ENCODE peak calls at places on chromosomes 6 and 20, in six cellular contexts. L is psoas muscle, A is AG04450, F is RWPE1, C is cardiac muscle cell, V is GM06990. P is an unnamed sample.

GRCh38 chr6:89970072-89970471 is 75.8 kb downstream of the GJA10 start:
- DNase-seq in L (no peak), A (no peak), F (no peak), C (no peak), V (no peak), P (no peak)

GRCh38 chr20:50380697-50381040 is 129.5 kb upstream of the PTPN1 start:
- DNase-seq in L (no peak), A (no peak), F (no peak), C (no peak), V (no peak), P (no peak)

GRCh38 chr6:25263602-25264001 is 15.6 kb upstream of the CARMIL1 start:
- DNase-seq in L (no peak), A (no peak), F (peak), C (no peak), V (no peak), P (peak)

GRCh38 chr20:32205502-32206382 is 1.8 kb downstream of the PLAGL2 start:
- DNase-seq in L (no peak), A (no peak), F (no peak), C (peak), V (no peak), P (no peak)

GRCh38 chr6:61887425-61887824 is 398.6 kb downstream of the KHDRBS2 start:
- DNase-seq in L (no peak), A (no peak), F (no peak), C (peak), V (no peak), P (no peak)

GRCh38 chr6:27791182-27791939 is 120.8 kb downstream of the OR2B2 start:
- DNase-seq in L (peak), A (no peak), F (peak), C (peak), V (peak), P (peak)

GRCh38 chr6:36130672-36131516 is 581 bp downstream of the MAPK13 start:
- DNase-seq in L (peak), A (no peak), F (peak), C (no peak), V (peak), P (no peak)

GRCh38 chr6:16572943-16573342 is 188.3 kb downstream of the ATXN1 start:
- DNase-seq in L (no peak), A (no peak), F (no peak), C (no peak), V (no peak), P (no peak)

GRCh38 chr6:42084889-42085288 is 34.6 kb downstream of the TAF8 start:
- DNase-seq in L (no peak), A (no peak), F (no peak), C (no peak), V (no peak), P (no peak)

GRCh38 chr6:168207421-168208175 is 112.0 kb downstream of the DACT2 start:
- DNase-seq in L (no peak), A (no peak), F (no peak), C (no peak), V (no peak), P (no peak)

GRCh38 chr20:12012241-12013222 is 94.8 kb downstream of the BTBD3 start:
- DNase-seq in L (no peak), A (peak), F (peak), C (peak), V (no peak), P (no peak)

GRCh38 chr20:3479759-3480615 is 9.2 kb downstream of the ATRN start:
- DNase-seq in L (no peak), A (no peak), F (no peak), C (no peak), V (no peak), P (no peak)

GRCh38 chr6:67933278-67933677 is 701.8 kb upstream of the ADGRB3 start:
- DNase-seq in L (no peak), A (no peak), F (no peak), C (no peak), V (no peak), P (no peak)

GRCh38 chr6:124490123-124490522 is 472.1 kb upstream of the RNF217 start:
- DNase-seq in L (no peak), A (no peak), F (no peak), C (no peak), V (no peak), P (no peak)

GRCh38 chr20:21840991-21841390 is 135.5 kb downstream of the PAX1 start:
- DNase-seq in L (no peak), A (no peak), F (no peak), C (no peak), V (no peak), P (no peak)

GRCh38 chr6:134564705-134565104 is 246.8 kb upstream of the SGK1 start:
- DNase-seq in L (no peak), A (no peak), F (no peak), C (no peak), V (no peak), P (no peak)

GRCh38 chr20:46282669-46283068 is 25.6 kb downstream of the CDH22 start:
- DNase-seq in L (no peak), A (no peak), F (no peak), C (no peak), V (no peak), P (no peak)

GRCh38 chr6:170292111-170292777 is 1.4 kb upstream of the DLL1 start:
- DNase-seq in L (no peak), A (no peak), F (no peak), C (no peak), V (no peak), P (no peak)

GRCh38 chr6:110355031-110355430 is 3.1 kb downstream of the METTL24 start:
- DNase-seq in L (no peak), A (no peak), F (no peak), C (no peak), V (no peak), P (no peak)

GRCh38 chr6:43774776-43775583 is 5.0 kb downstream of the VEGFA start:
- DNase-seq in L (peak), A (no peak), F (peak), C (peak), V (peak), P (no peak)

GRCh38 chr6:33430991-33431879 is 11.4 kb downstream of the SYNGAP1 start:
- DNase-seq in L (peak), A (no peak), F (peak), C (peak), V (peak), P (no peak)

GRCh38 chr20:9388160-9388825 is 126.1 kb upstream of the LAMP5 start:
- DNase-seq in L (no peak), A (no peak), F (no peak), C (no peak), V (no peak), P (no peak)

GRCh38 chr6:115514656-115515055 is 546.0 kb downstream of the FRK start:
- DNase-seq in L (no peak), A (no peak), F (peak), C (no peak), V (no peak), P (peak)

GRCh38 chr6:70375882-70376281 is 37.4 kb upstream of the FAM135A start:
- DNase-seq in L (no peak), A (no peak), F (no peak), C (no peak), V (no peak), P (no peak)

GRCh38 chr6:37538107-37538506 is 38.4 kb upstream of the CCDC167 start:
- DNase-seq in L (no peak), A (no peak), F (peak), C (no peak), V (no peak), P (no peak)

GRCh38 chr6:112235956-112236355 is 18.4 kb downstream of the LAMA4 start:
- DNase-seq in L (no peak), A (no peak), F (no peak), C (no peak), V (no peak), P (no peak)

GRCh38 chr6:146017672-146018071 is 11.2 kb upstream of the GRM1 start:
- DNase-seq in L (no peak), A (no peak), F (no peak), C (no peak), V (no peak), P (no peak)

GRCh38 chr6:148747145-148747492 is 289 bp downstream of the UST start:
- DNase-seq in L (peak), A (no peak), F (no peak), C (peak), V (no peak), P (no peak)

GRCh38 chr6:84847349-84848160 is 83.2 kb upstream of the TBX18 start:
- DNase-seq in L (no peak), A (no peak), F (no peak), C (no peak), V (no peak), P (peak)

GRCh38 chr6:32152414-32153251 is 894 bp upstream of the PRRT1 start:
- DNase-seq in L (no peak), A (no peak), F (no peak), C (peak), V (no peak), P (no peak)

GRCh38 chr20:37525810-37526209 is 1.9 kb downstream of the BLCAP start:
- DNase-seq in L (no peak), A (no peak), F (no peak), C (no peak), V (no peak), P (no peak)

GRCh38 chr20:37527638-37528441 is at the start of gene BLCAP:
- DNase-seq in L (peak), A (peak), F (peak), C (peak), V (peak), P (no peak)

GRCh38 chr20:37526238-37526838 is 1.3 kb downstream of the BLCAP start:
- DNase-seq in L (no peak), A (no peak), F (peak), C (peak), V (no peak), P (no peak)

GRCh38 chr20:37528442-37529213 is 952 bp upstream of the BLCAP start:
- DNase-seq in L (no peak), A (no peak), F (no peak), C (no peak), V (no peak), P (no peak)

DNA sequence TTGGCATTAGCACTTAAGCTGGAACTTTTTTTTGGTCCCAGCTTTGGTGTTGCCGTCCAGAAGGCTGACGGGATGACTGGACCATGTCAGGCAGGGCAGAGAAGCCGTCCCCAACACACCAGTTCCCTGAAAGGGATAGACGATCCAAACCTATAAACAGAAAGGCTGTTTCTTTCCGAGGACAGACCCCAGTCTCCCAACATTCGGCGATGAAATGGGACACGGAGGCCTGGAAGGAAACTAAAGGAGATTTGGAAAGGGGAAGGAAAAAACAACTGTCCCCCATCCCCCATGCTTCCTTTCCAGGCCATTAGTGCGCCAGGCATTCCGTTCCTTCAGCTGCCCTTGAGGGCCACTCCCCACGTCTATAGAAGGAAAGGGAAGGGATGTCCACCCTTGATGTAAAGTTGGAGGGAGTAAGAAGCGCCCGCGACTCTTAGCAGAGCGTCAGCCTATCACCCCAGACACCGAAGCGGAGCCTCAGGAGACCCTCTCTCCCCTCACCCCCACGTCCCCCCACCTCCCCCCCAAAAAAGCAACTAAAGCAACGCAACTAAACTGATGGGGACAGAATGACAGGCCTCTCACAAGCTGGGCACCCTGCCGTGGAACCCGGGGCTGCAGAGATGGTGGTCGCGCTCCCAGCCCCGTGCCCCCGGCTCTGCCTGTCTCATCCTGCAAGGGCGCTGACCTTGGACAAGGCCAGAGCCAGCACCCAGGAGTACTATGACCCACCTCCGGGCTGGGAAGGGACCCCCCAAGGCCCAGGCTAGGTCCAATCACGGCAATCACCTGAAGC is 638 bp downstream of the BLCAP start:
- DNase-seq in L (no peak), A (no peak), F (peak), C (peak), V (no peak), P (no peak)
- TF ChIP-seq CTCF in L (no peak), A (no peak), F (no peak), C (no peak), V (no peak), P (no peak)

GRCh38 chr6:3210024-3210610 is 17.3 kb downstream of the TUBB2B start:
- DNase-seq in L (no peak), A (no peak), F (no peak), C (no peak), V (no peak), P (no peak)

GRCh38 chr6:3208775-3209113 is 18.7 kb downstream of the TUBB2B start:
- DNase-seq in L (no peak), A (no peak), F (no peak), C (no peak), V (no peak), P (no peak)

GRCh38 chr6:3208096-3208774 is 19.2 kb downstream of the TUBB2B start:
- DNase-seq in L (peak), A (peak), F (peak), C (no peak), V (no peak), P (peak)

GRCh38 chr6:3211681-3212080 is 15.8 kb downstream of the TUBB2B start:
- DNase-seq in L (no peak), A (no peak), F (no peak), C (no peak), V (no peak), P (no peak)

DNA sequence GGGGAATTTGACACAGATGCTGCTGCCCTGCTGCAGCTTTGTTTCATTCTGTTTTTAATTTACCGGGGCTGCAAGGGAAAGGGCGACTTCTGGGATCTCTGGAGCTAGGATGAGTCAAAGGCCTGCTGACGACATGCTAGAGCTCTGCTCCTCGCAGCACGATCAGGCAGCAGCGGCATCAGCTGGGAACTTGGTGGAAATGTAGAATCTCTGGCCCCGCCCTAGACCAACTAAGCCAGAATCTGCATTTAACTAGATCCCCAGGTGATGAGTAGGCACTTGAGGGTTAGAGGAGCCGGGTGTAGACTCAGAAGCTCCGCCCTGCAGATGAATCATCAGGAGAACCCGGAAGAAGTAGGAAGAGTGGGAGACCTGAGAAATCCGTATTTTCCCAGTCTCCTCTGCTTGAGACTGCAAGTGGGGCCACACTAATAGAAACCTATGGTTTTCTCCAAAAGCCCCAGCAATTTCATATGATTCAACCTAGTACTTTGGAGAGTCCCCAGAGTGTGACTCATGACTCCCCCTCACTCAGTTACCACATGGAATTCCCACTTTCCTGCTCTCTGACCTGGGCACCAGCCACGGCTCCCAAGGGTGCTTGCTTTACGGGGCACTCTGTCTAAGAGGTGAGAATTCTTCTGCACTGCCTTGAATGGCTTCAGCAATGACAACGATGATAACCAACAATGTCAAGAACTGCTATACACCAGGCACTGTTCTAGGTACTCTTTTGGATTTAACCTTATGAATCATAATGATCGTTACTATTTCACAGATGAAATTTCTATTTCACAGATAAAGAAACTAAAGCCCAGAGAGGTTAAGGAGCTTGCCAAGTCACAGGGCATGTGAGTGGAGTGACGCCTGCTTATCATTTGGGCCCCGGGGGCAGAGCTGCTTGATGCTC is 18.1 kb downstream of the TUBB2B start:
- DNase-seq in L (peak), A (peak), F (peak), C (peak), V (peak), P (peak)
- TF ChIP-seq CTCF in L (no peak), A (no peak), F (peak), C (peak), V (peak), P (peak)

DNA sequence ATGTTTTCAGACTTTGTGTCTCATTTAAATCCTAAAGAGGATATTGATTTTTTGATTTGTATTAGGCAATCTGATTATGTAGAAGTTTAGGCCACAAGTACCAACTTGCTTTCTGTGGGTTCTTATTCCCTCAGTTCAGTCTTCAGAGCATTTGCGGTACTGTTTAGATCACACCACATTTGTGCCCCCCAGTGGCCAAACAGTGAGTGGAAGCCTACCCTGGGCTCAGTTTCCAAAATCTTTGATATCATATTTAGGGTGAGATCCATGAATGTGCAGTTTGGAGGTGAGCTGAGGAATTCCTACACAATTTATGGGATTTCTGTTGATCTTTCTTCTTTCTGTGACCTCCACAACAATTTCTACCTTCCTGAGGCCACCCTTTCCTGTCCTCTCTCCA is 92.3 kb upstream of the FUT9 start:
- DNase-seq in L (no peak), A (no peak), F (peak), C (peak), V (no peak), P (no peak)
- TF ChIP-seq CTCF in L (no peak), A (no peak), F (peak), C (no peak), V (peak), P (no peak)

DNA sequence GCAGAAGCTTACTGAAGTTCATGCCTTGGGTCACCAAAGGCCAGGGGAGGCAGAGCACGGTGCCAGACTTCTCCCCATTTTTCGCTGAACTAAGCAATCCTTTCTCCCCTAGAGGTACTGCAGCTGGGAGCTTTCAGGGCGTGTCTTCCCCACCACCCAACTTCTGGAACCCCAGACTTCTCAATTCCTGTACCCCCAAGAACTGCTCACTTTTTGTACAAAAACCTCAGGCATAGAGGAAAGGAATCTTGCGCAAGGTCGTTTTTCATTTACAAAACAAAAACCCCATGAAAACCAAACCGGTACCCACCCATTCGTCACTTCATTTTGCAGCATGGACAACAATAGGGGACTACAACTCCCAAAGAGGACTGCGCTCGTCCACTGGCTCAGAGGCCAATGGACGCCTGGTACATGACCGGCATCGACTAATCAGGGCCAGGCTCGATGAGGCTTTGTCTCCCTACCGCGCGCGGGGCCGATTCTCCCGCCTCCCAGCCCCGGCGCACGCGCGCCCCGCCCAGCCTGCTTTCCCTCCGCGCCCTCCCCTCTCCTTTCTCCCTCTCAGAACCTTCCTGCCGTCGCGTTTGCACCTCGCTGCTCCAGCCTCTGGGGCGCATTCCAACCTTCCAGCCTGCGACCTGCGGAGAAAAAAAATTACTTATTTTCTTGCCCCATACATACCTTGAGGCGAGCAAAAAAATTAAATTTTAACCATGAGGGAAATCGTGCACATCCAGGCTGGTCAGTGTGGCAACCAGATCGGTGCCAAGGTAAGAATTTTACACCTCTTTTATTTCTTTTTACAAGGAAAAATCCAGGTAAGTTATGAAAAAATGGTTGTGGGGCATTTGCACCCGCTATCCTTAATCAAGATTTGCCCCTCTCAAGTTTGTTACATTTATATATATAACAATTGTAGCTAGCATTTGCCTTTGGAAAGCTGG is at the start of gene TUBB:
- DNase-seq in L (peak), A (peak), F (peak), C (peak), V (peak), P (peak)
- TF ChIP-seq CTCF in L (peak), A (no peak), F (no peak), C (no peak), V (no peak), P (no peak)

DNA sequence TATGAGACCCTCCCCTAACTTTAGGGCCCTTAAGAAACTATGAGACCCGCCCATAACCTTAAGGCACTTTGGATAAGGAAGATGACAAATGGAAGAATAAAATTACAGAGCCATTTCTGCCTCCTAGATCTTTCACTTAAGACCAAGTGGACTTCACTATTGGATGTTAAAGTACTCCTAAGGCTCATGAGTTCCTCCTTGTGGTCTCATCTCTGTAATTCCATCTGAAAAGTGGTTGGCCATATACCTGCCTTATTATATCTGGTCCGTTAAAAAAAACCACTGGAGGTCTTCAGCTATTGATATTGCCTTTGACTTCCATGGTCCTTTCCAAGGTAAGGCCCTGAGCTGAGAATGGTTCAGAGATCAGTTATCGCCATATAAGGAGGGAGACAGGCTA is 310.3 kb downstream of the EYA4 start:
- DNase-seq in L (no peak), A (no peak), F (no peak), C (no peak), V (no peak), P (no peak)
- TF ChIP-seq CTCF in L (no peak), A (peak), F (no peak), C (no peak), V (no peak), P (peak)

GRCh38 chr20:25139061-25139705 is 56.3 kb upstream of the ENTPD6 start:
- DNase-seq in L (no peak), A (no peak), F (peak), C (peak), V (no peak), P (no peak)
- TF ChIP-seq CTCF in L (no peak), A (no peak), F (no peak), C (no peak), V (no peak), P (no peak)

P was measured in AG04449.